ENCODE peak calls at places on chromosome 1, in five cellular contexts. One of them, this sample, is unnamed.
A peak's percentile ranks its signal among the peaks of the same experiment; 100 is the strongest.

GRCh38 chr1:116324411-116324810 is 48.6 kb upstream of the ATP1A1 start:
- DNase-seq in OCI-LY7: no peak
- DNase-seq in HCT116: no peak
- DNase-seq in A549: no peak
- DNase-seq in fibroblast of pulmonary artery: no peak
- DNase-seq in this sample: no peak

GRCh38 chr1:114023377-114023776 is 44.1 kb downstream of the OLFML3 start:
- DNase-seq in A549: no peak
- DNase-seq in HCT116: no peak
- DNase-seq in OCI-LY7: peak; percentile 18
- DNase-seq in fibroblast of pulmonary artery: no peak
- DNase-seq in this sample: no peak

GRCh38 chr1:227849251-227849650 is 33.8 kb downstream of the PRSS38 start:
- DNase-seq in fibroblast of pulmonary artery: no peak
- DNase-seq in HCT116: no peak
- DNase-seq in OCI-LY7: no peak
- DNase-seq in A549: no peak
- DNase-seq in this sample: no peak

GRCh38 chr1:233655433-233655844 is 41.5 kb downstream of the KCNK1 start:
- DNase-seq in HCT116: no peak
- DNase-seq in OCI-LY7: no peak
- DNase-seq in fibroblast of pulmonary artery: no peak
- DNase-seq in A549: no peak
- DNase-seq in this sample: no peak

GRCh38 chr1:166895766-166896165 is 19.7 kb upstream of the TADA1 start:
- DNase-seq in OCI-LY7: no peak
- DNase-seq in HCT116: no peak
- DNase-seq in fibroblast of pulmonary artery: no peak
- DNase-seq in A549: no peak
- DNase-seq in this sample: no peak

GRCh38 chr1:117572546-117572945 is 33.3 kb upstream of the TENT5C start:
- DNase-seq in HCT116: no peak
- DNase-seq in fibroblast of pulmonary artery: no peak
- DNase-seq in A549: no peak
- DNase-seq in OCI-LY7: peak; percentile 33
- DNase-seq in this sample: no peak

GRCh38 chr1:6603851-6604558 is 1.3 kb upstream of the KLHL21 start:
- DNase-seq in fibroblast of pulmonary artery: peak; percentile 91
- DNase-seq in OCI-LY7: no peak
- DNase-seq in HCT116: no peak
- DNase-seq in A549: no peak
- DNase-seq in this sample: no peak

GRCh38 chr1:56169856-56170255 is 409.5 kb downstream of the PLPP3 start:
- DNase-seq in A549: no peak
- DNase-seq in HCT116: no peak
- DNase-seq in fibroblast of pulmonary artery: peak; percentile 29
- DNase-seq in OCI-LY7: no peak
- DNase-seq in this sample: no peak

GRCh38 chr1:37477946-37478345 is 3.6 kb downstream of the ZC3H12A start:
- DNase-seq in A549: no peak
- DNase-seq in fibroblast of pulmonary artery: no peak
- DNase-seq in HCT116: no peak
- DNase-seq in OCI-LY7: no peak
- DNase-seq in this sample: peak; percentile 60

GRCh38 chr1:22641906-22642636 is 1.4 kb upstream of the C1QC start:
- DNase-seq in A549: peak; percentile 66
- DNase-seq in OCI-LY7: peak; percentile 64
- DNase-seq in fibroblast of pulmonary artery: peak; percentile 53
- DNase-seq in HCT116: no peak
- DNase-seq in this sample: peak; percentile 61

GRCh38 chr1:16625497-16626408 is 12.4 kb upstream of the NBPF1 start:
- DNase-seq in HCT116: no peak
- DNase-seq in fibroblast of pulmonary artery: no peak
- DNase-seq in OCI-LY7: no peak
- DNase-seq in A549: no peak
- DNase-seq in this sample: no peak

GRCh38 chr1:182281541-182281940 is 110.0 kb downstream of the GLUL start:
- DNase-seq in fibroblast of pulmonary artery: no peak
- DNase-seq in A549: no peak
- DNase-seq in HCT116: no peak
- DNase-seq in OCI-LY7: no peak
- DNase-seq in this sample: no peak

GRCh38 chr1:183548136-183548535 is 42.1 kb downstream of the NCF2 start:
- DNase-seq in OCI-LY7: peak; percentile 79
- DNase-seq in A549: no peak
- DNase-seq in HCT116: no peak
- DNase-seq in fibroblast of pulmonary artery: no peak
- DNase-seq in this sample: no peak

GRCh38 chr1:62325076-62325475 is 5.8 kb upstream of the KANK4 start:
- DNase-seq in fibroblast of pulmonary artery: peak; percentile 27
- DNase-seq in OCI-LY7: no peak
- DNase-seq in HCT116: no peak
- DNase-seq in A549: no peak
- DNase-seq in this sample: peak; percentile 89

GRCh38 chr1:211013346-211014240 is 120.4 kb downstream of the KCNH1 start:
- DNase-seq in A549: no peak
- DNase-seq in fibroblast of pulmonary artery: no peak
- DNase-seq in OCI-LY7: no peak
- DNase-seq in HCT116: no peak
- DNase-seq in this sample: peak; percentile 44

GRCh38 chr1:157073944-157074685 is 25.5 kb downstream of the ETV3L start:
- DNase-seq in A549: peak; percentile 56
- DNase-seq in fibroblast of pulmonary artery: peak; percentile 82
- DNase-seq in HCT116: peak; percentile 41
- DNase-seq in OCI-LY7: peak; percentile 23
- DNase-seq in this sample: peak; percentile 81

GRCh38 chr1:29123871-29124365 is at the start of gene TMEM200B:
- DNase-seq in HCT116: no peak
- DNase-seq in OCI-LY7: no peak
- DNase-seq in A549: no peak
- DNase-seq in fibroblast of pulmonary artery: no peak
- DNase-seq in this sample: no peak

GRCh38 chr1:167012570-167012969 is 23.5 kb downstream of the MAEL start:
- DNase-seq in OCI-LY7: no peak
- DNase-seq in HCT116: no peak
- DNase-seq in fibroblast of pulmonary artery: no peak
- DNase-seq in A549: no peak
- DNase-seq in this sample: no peak

GRCh38 chr1:51072040-51072439 is 30.0 kb upstream of the C1orf185 start:
- DNase-seq in A549: no peak
- DNase-seq in fibroblast of pulmonary artery: no peak
- DNase-seq in HCT116: no peak
- DNase-seq in OCI-LY7: no peak
- DNase-seq in this sample: peak; percentile 82

GRCh38 chr1:244603498-244603897 is 49.4 kb upstream of the DESI2 start:
- DNase-seq in A549: no peak
- DNase-seq in HCT116: peak; percentile 13
- DNase-seq in OCI-LY7: peak; percentile 62
- DNase-seq in fibroblast of pulmonary artery: peak; percentile 60
- DNase-seq in this sample: peak; percentile 61

GRCh38 chr1:117362986-117363385 is 4.3 kb upstream of the MAN1A2 start:
- DNase-seq in A549: no peak
- DNase-seq in HCT116: no peak
- DNase-seq in fibroblast of pulmonary artery: no peak
- DNase-seq in OCI-LY7: no peak
- DNase-seq in this sample: no peak

GRCh38 chr1:197180252-197180878 is 33.9 kb upstream of the ASPM start:
- DNase-seq in HCT116: no peak
- DNase-seq in OCI-LY7: peak; percentile 52
- DNase-seq in A549: peak; percentile 33
- DNase-seq in fibroblast of pulmonary artery: peak; percentile 80
- DNase-seq in this sample: peak; percentile 64

GRCh38 chr1:112881742-112882127 is 74.3 kb downstream of the SLC16A1 start:
- DNase-seq in fibroblast of pulmonary artery: no peak
- DNase-seq in HCT116: no peak
- DNase-seq in OCI-LY7: no peak
- DNase-seq in A549: no peak
- DNase-seq in this sample: no peak

GRCh38 chr1:197464039-197464438 is 196.0 kb downstream of the CRB1 start:
- DNase-seq in OCI-LY7: no peak
- DNase-seq in A549: no peak
- DNase-seq in HCT116: no peak
- DNase-seq in fibroblast of pulmonary artery: peak; percentile 98
- DNase-seq in this sample: peak; percentile 87

GRCh38 chr1:188128761-188129160 is 1300.0 kb downstream of the PLA2G4A start:
- DNase-seq in A549: no peak
- DNase-seq in fibroblast of pulmonary artery: peak; percentile 31
- DNase-seq in HCT116: no peak
- DNase-seq in OCI-LY7: no peak
- DNase-seq in this sample: peak; percentile 27

GRCh38 chr1:241225741-241226140 is 131.3 kb downstream of the RGS7 start:
- DNase-seq in HCT116: no peak
- DNase-seq in OCI-LY7: no peak
- DNase-seq in fibroblast of pulmonary artery: no peak
- DNase-seq in A549: no peak
- DNase-seq in this sample: no peak

DNA sequence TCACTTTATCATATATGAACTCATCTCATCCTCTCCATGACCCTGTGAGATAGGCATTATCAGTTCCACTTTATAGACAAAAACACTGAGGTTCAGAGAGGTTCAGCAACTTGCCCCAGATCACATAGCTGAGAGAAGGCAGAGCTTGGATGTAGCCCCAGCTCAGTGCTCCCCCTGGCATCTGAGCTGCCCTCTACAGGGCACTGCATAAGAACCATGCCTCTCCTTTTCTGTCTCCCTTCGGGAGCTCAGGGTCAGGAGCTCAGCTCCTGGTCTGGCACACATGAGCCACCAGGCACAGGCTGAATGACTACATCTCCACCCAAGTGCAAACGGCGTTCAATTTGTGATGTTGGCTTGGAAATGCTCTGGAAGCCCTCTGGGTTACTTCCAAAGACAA is 16.9 kb downstream of the RAB7B start:
- DNase-seq in fibroblast of pulmonary artery: no peak
- DNase-seq in OCI-LY7: no peak
- DNase-seq in A549: no peak
- DNase-seq in HCT116: no peak
- DNase-seq in this sample: peak; percentile 31
- TF ChIP-seq CTCF in fibroblast of pulmonary artery: peak; percentile 6
- TF ChIP-seq CTCF in OCI-LY7: peak; percentile 43
- TF ChIP-seq CTCF in A549: no peak
- TF ChIP-seq CTCF in HCT116: peak; percentile 22
- TF ChIP-seq CTCF in this sample: no peak

GRCh38 chr1:9580942-9581341 is 7.8 kb upstream of the TMEM201 start:
- DNase-seq in HCT116: no peak
- DNase-seq in OCI-LY7: no peak
- DNase-seq in A549: no peak
- DNase-seq in fibroblast of pulmonary artery: no peak
- DNase-seq in this sample: no peak

GRCh38 chr1:9577423-9577822 is 11.3 kb upstream of the TMEM201 start:
- DNase-seq in A549: no peak
- DNase-seq in HCT116: no peak
- DNase-seq in OCI-LY7: no peak
- DNase-seq in fibroblast of pulmonary artery: no peak
- DNase-seq in this sample: no peak

GRCh38 chr1:9573723-9574122 is 15.0 kb upstream of the TMEM201 start:
- DNase-seq in A549: no peak
- DNase-seq in HCT116: no peak
- DNase-seq in OCI-LY7: peak; percentile 55
- DNase-seq in fibroblast of pulmonary artery: peak; percentile 53
- DNase-seq in this sample: peak; percentile 27

DNA sequence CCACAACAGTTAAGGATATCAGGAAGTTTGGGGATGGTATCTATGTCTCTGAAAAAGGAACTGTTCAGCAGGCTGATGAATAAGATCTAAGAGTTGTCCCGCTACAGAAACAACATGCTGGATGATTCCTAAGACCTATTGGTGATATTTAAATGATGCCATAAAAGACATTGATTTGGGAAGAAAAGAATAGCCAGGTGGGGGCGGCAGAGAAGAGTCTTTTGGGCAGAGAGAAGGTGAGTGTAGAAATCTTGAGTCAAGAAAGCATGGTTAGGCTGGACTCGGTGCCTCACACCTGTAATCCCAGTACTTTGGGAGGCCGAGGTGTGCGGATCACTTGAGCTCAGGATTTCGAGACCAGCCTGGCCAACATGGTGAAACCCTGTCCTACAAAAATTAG is 11.8 kb upstream of the TMEM201 start:
- DNase-seq in OCI-LY7: no peak
- DNase-seq in HCT116: no peak
- DNase-seq in A549: no peak
- DNase-seq in fibroblast of pulmonary artery: no peak
- DNase-seq in this sample: no peak
- TF ChIP-seq CTCF in OCI-LY7: peak; percentile 44
- TF ChIP-seq CTCF in HCT116: no peak
- TF ChIP-seq CTCF in A549: no peak
- TF ChIP-seq CTCF in fibroblast of pulmonary artery: no peak
- TF ChIP-seq CTCF in this sample: no peak

GRCh38 chr1:186806477-186806876 is 22.3 kb upstream of the PLA2G4A start:
- DNase-seq in A549: peak; percentile 23
- DNase-seq in OCI-LY7: no peak
- DNase-seq in HCT116: peak; percentile 45
- DNase-seq in fibroblast of pulmonary artery: peak; percentile 75
- DNase-seq in this sample: peak; percentile 58
- TF ChIP-seq CTCF in A549: peak; percentile 57
- TF ChIP-seq CTCF in OCI-LY7: peak; percentile 31
- TF ChIP-seq CTCF in HCT116: peak; percentile 56
- TF ChIP-seq CTCF in fibroblast of pulmonary artery: peak; percentile 56
- TF ChIP-seq CTCF in this sample: no peak

GRCh38 chr1:64161347-64162080 is 41.9 kb upstream of the UBE2U start:
- DNase-seq in fibroblast of pulmonary artery: peak; percentile 72
- DNase-seq in A549: no peak
- DNase-seq in HCT116: no peak
- DNase-seq in OCI-LY7: no peak
- DNase-seq in this sample: no peak

GRCh38 chr1:64162151-64162550 is 41.3 kb upstream of the UBE2U start:
- DNase-seq in A549: no peak
- DNase-seq in fibroblast of pulmonary artery: no peak
- DNase-seq in HCT116: no peak
- DNase-seq in OCI-LY7: no peak
- DNase-seq in this sample: no peak

GRCh38 chr1:64167176-64167575 is 36.2 kb upstream of the UBE2U start:
- DNase-seq in HCT116: no peak
- DNase-seq in fibroblast of pulmonary artery: peak; percentile 27
- DNase-seq in A549: no peak
- DNase-seq in OCI-LY7: no peak
- DNase-seq in this sample: no peak

GRCh38 chr1:64162804-64163203 is 40.6 kb upstream of the UBE2U start:
- DNase-seq in fibroblast of pulmonary artery: no peak
- DNase-seq in A549: no peak
- DNase-seq in HCT116: no peak
- DNase-seq in OCI-LY7: no peak
- DNase-seq in this sample: no peak

GRCh38 chr1:64163972-64164371 is 39.5 kb upstream of the UBE2U start:
- DNase-seq in fibroblast of pulmonary artery: peak; percentile 67
- DNase-seq in OCI-LY7: no peak
- DNase-seq in HCT116: no peak
- DNase-seq in A549: peak; percentile 2
- DNase-seq in this sample: peak; percentile 30
- TF ChIP-seq CTCF in fibroblast of pulmonary artery: peak; percentile 70
- TF ChIP-seq CTCF in OCI-LY7: peak; percentile 43
- TF ChIP-seq CTCF in HCT116: peak; percentile 48
- TF ChIP-seq CTCF in A549: peak; percentile 40
- TF ChIP-seq CTCF in this sample: peak; percentile 28

GRCh38 chr1:201582261-201582951 is 43.5 kb downstream of the NAV1 start:
- DNase-seq in OCI-LY7: no peak
- DNase-seq in A549: no peak
- DNase-seq in fibroblast of pulmonary artery: peak; percentile 67
- DNase-seq in HCT116: no peak
- DNase-seq in this sample: peak; percentile 60
- TF ChIP-seq CTCF in OCI-LY7: no peak
- TF ChIP-seq CTCF in A549: no peak
- TF ChIP-seq CTCF in fibroblast of pulmonary artery: peak; percentile 11
- TF ChIP-seq CTCF in HCT116: no peak
- TF ChIP-seq CTCF in this sample: no peak

This sample was measured in MCF 10A.